ENCODE peak calls at places on chromosome 7, in six cellular contexts. E is GM06990, S is A549, Z is breast epithelium, L is lower lobe of right lung, T is epithelial cell of proximal tubule. U is an unnamed sample.

GRCh38 chr7:150941351-150941982 is 36.7 kb downstream of the KCNH2 start:
- DNase-seq in L (peak), Z (no peak), E (no peak), S (no peak), T (no peak), U (no peak)

GRCh38 chr7:45053401-45053800 is 35.4 kb downstream of the NACAD start:
- DNase-seq in E (no peak), Z (no peak), T (no peak), L (no peak), S (no peak), U (no peak)

GRCh38 chr7:36600869-36601530 is 123.3 kb downstream of the AOAH start:
- DNase-seq in L (no peak), E (no peak), Z (no peak), T (peak), S (peak), U (no peak)

GRCh38 chr7:101856488-101857357 is 39.3 kb downstream of the CUX1 start:
- DNase-seq in E (peak), T (peak), Z (peak), S (peak), L (peak), U (peak)

GRCh38 chr7:157602156-157602555 is 265.4 kb downstream of the DNAJB6 start:
- DNase-seq in T (no peak), S (no peak), Z (no peak), L (peak), E (no peak), U (no peak)

GRCh38 chr7:129456421-129456820 is 22.2 kb downstream of the STRIP2 start:
- DNase-seq in Z (no peak), L (no peak), E (no peak), T (no peak), S (no peak), U (no peak)

GRCh38 chr7:66626236-66626957 is 2.3 kb upstream of the KCTD7 start:
- DNase-seq in Z (no peak), S (no peak), E (no peak), T (no peak), L (no peak), U (no peak)

GRCh38 chr7:30260246-30260768 is 24.1 kb upstream of the ZNRF2 start:
- DNase-seq in T (no peak), Z (no peak), S (no peak), E (no peak), L (no peak), U (no peak)

GRCh38 chr7:106618480-106618879 is 42.5 kb downstream of the CCDC71L start:
- DNase-seq in E (no peak), S (no peak), L (no peak), T (no peak), Z (no peak), U (no peak)

GRCh38 chr7:105067691-105068090 is 53.7 kb downstream of the KMT2E start:
- DNase-seq in Z (no peak), E (no peak), T (no peak), L (no peak), S (no peak), U (no peak)

GRCh38 chr7:130144632-130145171 is 60.5 kb downstream of the TMEM209 start:
- DNase-seq in E (no peak), L (no peak), S (peak), Z (peak), T (peak), U (no peak)

GRCh38 chr7:38241071-38241470 is 32.4 kb downstream of the TARP start:
- DNase-seq in Z (no peak), T (no peak), S (no peak), E (no peak), L (no peak), U (no peak)

GRCh38 chr7:1297476-1297972 is 64.9 kb downstream of the UNCX start:
- DNase-seq in L (no peak), E (no peak), T (no peak), Z (no peak), S (no peak), U (no peak)

GRCh38 chr7:19397917-19398316 is 252.7 kb upstream of the FERD3L start:
- DNase-seq in L (no peak), S (no peak), T (no peak), Z (no peak), E (no peak), U (no peak)

GRCh38 chr7:144057954-144058353 is 9.2 kb downstream of the OR2A5 start:
- DNase-seq in L (no peak), Z (no peak), E (no peak), T (peak), S (peak), U (no peak)

GRCh38 chr7:35528381-35528977 is 166.5 kb downstream of the HERPUD2 start:
- DNase-seq in E (no peak), S (no peak), L (no peak), T (no peak), Z (no peak), U (no peak)

GRCh38 chr7:99108615-99109014 is 35.3 kb downstream of the SMURF1 start:
- DNase-seq in E (no peak), T (no peak), S (no peak), Z (no peak), L (no peak), U (no peak)

GRCh38 chr7:154677454-154677853 is 325.5 kb downstream of the PAXIP1 start:
- DNase-seq in L (no peak), Z (no peak), S (no peak), T (no peak), E (no peak), U (no peak)

GRCh38 chr7:30977222-30977621 is 13.5 kb downstream of the GHRHR start:
- DNase-seq in S (no peak), Z (no peak), E (no peak), T (no peak), L (no peak), U (no peak)

GRCh38 chr7:11373546-11374142 is 400.0 kb downstream of the PHF14 start:
- DNase-seq in T (no peak), L (no peak), E (no peak), S (peak), Z (no peak), U (no peak)

GRCh38 chr7:17234398-17235021 is 63.9 kb upstream of the AHR start:
- DNase-seq in E (peak), S (peak), L (no peak), Z (peak), T (peak), U (peak)

GRCh38 chr7:153398370-153398769 is 638.8 kb downstream of the ACTR3B start:
- DNase-seq in Z (no peak), E (no peak), T (no peak), S (no peak), L (no peak), U (no peak)

GRCh38 chr7:503046-503574 is 16.5 kb downstream of the PDGFA start:
- DNase-seq in L (peak), T (no peak), Z (no peak), S (no peak), E (no peak), U (no peak)

GRCh38 chr7:129781128-129781855 is 169.8 kb downstream of the NRF1 start:
- DNase-seq in T (no peak), E (no peak), L (no peak), S (no peak), Z (no peak), U (no peak)

GRCh38 chr7:68547181-68547580 is 1051.1 kb upstream of the AUTS2 start:
- DNase-seq in L (no peak), S (no peak), Z (no peak), T (no peak), E (no peak), U (no peak)

GRCh38 chr7:22061781-22062180 is 116.1 kb upstream of the CDCA7L start:
- DNase-seq in L (no peak), Z (no peak), T (no peak), E (no peak), S (no peak), U (no peak)

GRCh38 chr7:831596-832291 is 532 bp upstream of the SUN1 start:
- DNase-seq in T (peak), L (no peak), S (peak), E (peak), Z (no peak), U (no peak)

GRCh38 chr7:102248456-102249395 is 37.9 kb upstream of the SH2B2 start:
- DNase-seq in T (no peak), L (no peak), S (no peak), E (no peak), Z (no peak), U (no peak)

GRCh38 chr7:25851332-25852248 is 300.4 kb upstream of the NFE2L3 start:
- DNase-seq in S (peak), L (peak), E (no peak), T (peak), Z (peak), U (peak)
- H3K4me3 ChIP-seq in S (peak), L (peak), E (no peak), T (peak), Z (peak), U (no peak)

DNA sequence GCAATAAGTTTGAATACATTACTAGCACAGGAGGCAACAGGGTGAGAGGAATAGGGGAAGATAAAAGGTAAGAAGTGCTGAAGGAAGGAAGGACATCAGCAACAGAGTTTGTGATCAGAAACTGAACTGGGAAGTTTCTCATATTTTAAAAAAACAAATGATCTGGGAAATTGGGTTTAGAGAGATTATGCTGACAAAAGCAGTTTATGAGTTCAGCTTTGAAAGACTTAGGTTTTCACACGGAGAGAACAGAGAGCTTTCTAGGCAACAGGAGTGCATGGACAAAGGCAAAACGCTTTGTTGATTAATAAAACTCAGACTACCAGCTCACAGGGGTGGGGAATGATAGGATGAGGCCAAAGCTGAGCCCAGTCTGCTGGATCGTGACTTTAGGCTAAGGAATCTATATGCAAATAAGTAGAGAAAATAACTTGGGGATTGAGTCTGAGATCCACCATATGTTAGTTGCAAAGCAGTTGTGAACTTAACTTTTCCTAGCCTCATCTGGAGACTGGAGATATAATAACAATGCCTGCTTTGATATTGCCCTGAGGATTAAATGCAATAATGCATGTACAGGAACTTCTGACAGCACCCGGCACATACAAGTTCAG is 4.2 kb downstream of the OSBPL3 start:
- DNase-seq in T (no peak), L (no peak), Z (no peak), E (no peak), S (no peak), U (no peak)
- H3K4me3 ChIP-seq in T (no peak), L (no peak), Z (no peak), E (no peak), S (no peak), U (no peak)

GRCh38 chr7:149774237-149775175 is 1.1 kb upstream of the ZNF467 start:
- DNase-seq in Z (no peak), T (no peak), E (no peak), L (peak), S (peak), U (no peak)
- H3K4me3 ChIP-seq in Z (peak), T (peak), E (no peak), L (peak), S (peak), U (peak)

GRCh38 chr7:7321681-7322080 is 139.3 kb downstream of the C1GALT1 start:
- DNase-seq in E (peak), Z (peak), T (peak), S (peak), L (no peak), U (peak)
- H3K4me3 ChIP-seq in E (no peak), Z (no peak), T (no peak), S (no peak), L (no peak), U (no peak)

DNA sequence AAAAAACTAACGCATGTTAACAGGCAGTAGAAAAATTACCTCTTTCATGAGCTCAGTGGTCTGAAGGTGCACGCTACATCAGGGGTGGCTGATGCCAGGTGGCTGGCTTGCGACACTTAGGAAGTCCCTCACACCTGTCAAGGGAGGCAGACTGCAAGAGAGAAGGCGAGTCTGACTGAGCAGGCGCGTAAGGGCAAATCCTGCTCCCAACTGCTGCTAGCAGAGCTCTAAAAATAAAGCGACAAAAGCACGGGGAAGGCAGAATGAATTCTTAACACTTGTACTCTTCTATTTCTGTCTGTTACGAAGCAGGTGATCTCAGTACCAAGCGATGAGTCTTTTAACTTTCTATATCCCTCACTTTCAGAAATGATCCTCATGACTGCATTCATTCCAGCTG is 33.1 kb downstream of the CACNA2D1 start:
- DNase-seq in T (no peak), S (no peak), Z (no peak), E (no peak), L (no peak), U (peak)
- H3K4me3 ChIP-seq in T (peak), S (no peak), Z (peak), E (no peak), L (no peak), U (peak)

GRCh38 chr7:140326116-140326928 is 72.0 kb downstream of the SLC37A3 start:
- DNase-seq in Z (peak), L (peak), T (no peak), E (no peak), S (peak), U (peak)
- H3K4me3 ChIP-seq in Z (no peak), L (peak), T (peak), E (no peak), S (no peak), U (peak)

GRCh38 chr7:111229181-111229740 is 138.3 kb downstream of the LRRN3 start:
- DNase-seq in L (no peak), T (no peak), E (no peak), Z (no peak), S (no peak), U (no peak)
- H3K4me3 ChIP-seq in L (no peak), T (no peak), E (no peak), Z (no peak), S (no peak), U (no peak)

U was measured in gastrocnemius medialis.